ENCODE peak calls at places on chromosomes 6 and 20, in seven cellular contexts. One of them, this sample, is unnamed.

GRCh38 chr20:19887566-19888268 is 129.4 kb upstream of the NAA20 start:
- DNase-seq in mammary epithelial cell: no peak
- DNase-seq in glutamatergic neuron: no peak
- DNase-seq in adrenal gland: no peak
- DNase-seq in astrocyte: peak
- DNase-seq in AG10803: no peak
- DNase-seq in A673: no peak
- DNase-seq in this sample: no peak

GRCh38 chr20:709864-710761 is 34.5 kb upstream of the SCRT2 start:
- DNase-seq in mammary epithelial cell: no peak
- DNase-seq in glutamatergic neuron: peak
- DNase-seq in adrenal gland: no peak
- DNase-seq in astrocyte: no peak
- DNase-seq in AG10803: no peak
- DNase-seq in A673: no peak
- DNase-seq in this sample: no peak

GRCh38 chr20:46308258-46309157 is at the start of gene CDH22:
- DNase-seq in mammary epithelial cell: no peak
- DNase-seq in glutamatergic neuron: peak
- DNase-seq in adrenal gland: peak
- DNase-seq in astrocyte: peak
- DNase-seq in AG10803: peak
- DNase-seq in A673: peak
- DNase-seq in this sample: peak

GRCh38 chr20:3777726-3778629 is 3.3 kb downstream of the SPEF1 start:
- DNase-seq in mammary epithelial cell: peak
- DNase-seq in glutamatergic neuron: peak
- DNase-seq in adrenal gland: no peak
- DNase-seq in astrocyte: no peak
- DNase-seq in AG10803: peak
- DNase-seq in A673: peak
- DNase-seq in this sample: peak

GRCh38 chr6:169539176-169539897 is 162.5 kb downstream of the WDR27 start:
- DNase-seq in mammary epithelial cell: no peak
- DNase-seq in glutamatergic neuron: no peak
- DNase-seq in adrenal gland: no peak
- DNase-seq in astrocyte: peak
- DNase-seq in AG10803: no peak
- DNase-seq in A673: no peak
- DNase-seq in this sample: no peak

GRCh38 chr20:63475209-63475608 is 2.8 kb upstream of the KCNQ2 start:
- DNase-seq in mammary epithelial cell: peak
- DNase-seq in glutamatergic neuron: no peak
- DNase-seq in adrenal gland: no peak
- DNase-seq in astrocyte: peak
- DNase-seq in AG10803: peak
- DNase-seq in A673: peak
- DNase-seq in this sample: peak

GRCh38 chr20:59676126-59676876 is 72.0 kb downstream of the PHACTR3 start:
- DNase-seq in mammary epithelial cell: no peak
- DNase-seq in glutamatergic neuron: no peak
- DNase-seq in adrenal gland: no peak
- DNase-seq in astrocyte: no peak
- DNase-seq in AG10803: no peak
- DNase-seq in A673: no peak
- DNase-seq in this sample: no peak

GRCh38 chr6:83872386-83873118 is 13.1 kb downstream of the CYB5R4 start:
- DNase-seq in mammary epithelial cell: no peak
- DNase-seq in glutamatergic neuron: no peak
- DNase-seq in adrenal gland: no peak
- DNase-seq in astrocyte: no peak
- DNase-seq in AG10803: peak
- DNase-seq in A673: peak
- DNase-seq in this sample: no peak

GRCh38 chr20:32779500-32780215 is 17.5 kb downstream of the DNMT3B start:
- DNase-seq in mammary epithelial cell: no peak
- DNase-seq in glutamatergic neuron: peak
- DNase-seq in adrenal gland: no peak
- DNase-seq in astrocyte: no peak
- DNase-seq in AG10803: no peak
- DNase-seq in A673: no peak
- DNase-seq in this sample: no peak

GRCh38 chr20:45111799-45112471 is 3.0 kb downstream of the WFDC5 start:
- DNase-seq in mammary epithelial cell: no peak
- DNase-seq in glutamatergic neuron: no peak
- DNase-seq in adrenal gland: no peak
- DNase-seq in astrocyte: no peak
- DNase-seq in AG10803: no peak
- DNase-seq in A673: peak
- DNase-seq in this sample: no peak

GRCh38 chr6:39812853-39813533 is 20.8 kb downstream of the DAAM2 start:
- DNase-seq in mammary epithelial cell: no peak
- DNase-seq in glutamatergic neuron: no peak
- DNase-seq in adrenal gland: no peak
- DNase-seq in astrocyte: peak
- DNase-seq in AG10803: peak
- DNase-seq in A673: no peak
- DNase-seq in this sample: peak

GRCh38 chr6:42970859-42971612 is 7.9 kb downstream of the PEX6 start:
- DNase-seq in mammary epithelial cell: no peak
- DNase-seq in glutamatergic neuron: no peak
- DNase-seq in adrenal gland: no peak
- DNase-seq in astrocyte: peak
- DNase-seq in AG10803: no peak
- DNase-seq in A673: peak
- DNase-seq in this sample: peak

GRCh38 chr20:53980101-53980500 is 90.3 kb downstream of the BCAS1 start:
- DNase-seq in mammary epithelial cell: no peak
- DNase-seq in glutamatergic neuron: no peak
- DNase-seq in adrenal gland: no peak
- DNase-seq in astrocyte: no peak
- DNase-seq in AG10803: no peak
- DNase-seq in A673: no peak
- DNase-seq in this sample: no peak

GRCh38 chr6:157561037-157561790 is 180.2 kb downstream of the ZDHHC14 start:
- DNase-seq in mammary epithelial cell: no peak
- DNase-seq in glutamatergic neuron: no peak
- DNase-seq in adrenal gland: no peak
- DNase-seq in astrocyte: no peak
- DNase-seq in AG10803: no peak
- DNase-seq in A673: no peak
- DNase-seq in this sample: no peak

GRCh38 chr6:169398342-169399105 is 144.9 kb upstream of the THBS2 start:
- DNase-seq in mammary epithelial cell: peak
- DNase-seq in glutamatergic neuron: no peak
- DNase-seq in adrenal gland: no peak
- DNase-seq in astrocyte: no peak
- DNase-seq in AG10803: peak
- DNase-seq in A673: no peak
- DNase-seq in this sample: no peak

GRCh38 chr6:106973841-106974336 is 640 bp downstream of the CD24 start:
- DNase-seq in mammary epithelial cell: peak
- DNase-seq in glutamatergic neuron: no peak
- DNase-seq in adrenal gland: peak
- DNase-seq in astrocyte: no peak
- DNase-seq in AG10803: no peak
- DNase-seq in A673: no peak
- DNase-seq in this sample: no peak

GRCh38 chr6:4776493-4776966 is 326 bp downstream of the CDYL start:
- DNase-seq in mammary epithelial cell: no peak
- DNase-seq in glutamatergic neuron: peak
- DNase-seq in adrenal gland: peak
- DNase-seq in astrocyte: no peak
- DNase-seq in AG10803: no peak
- DNase-seq in A673: peak
- DNase-seq in this sample: no peak

GRCh38 chr6:7185561-7185960 is 77.8 kb downstream of the RREB1 start:
- DNase-seq in mammary epithelial cell: no peak
- DNase-seq in glutamatergic neuron: no peak
- DNase-seq in adrenal gland: no peak
- DNase-seq in astrocyte: no peak
- DNase-seq in AG10803: no peak
- DNase-seq in A673: no peak
- DNase-seq in this sample: no peak

GRCh38 chr6:17869010-17869752 is 118.3 kb downstream of the KIF13A start:
- DNase-seq in mammary epithelial cell: peak
- DNase-seq in glutamatergic neuron: no peak
- DNase-seq in adrenal gland: no peak
- DNase-seq in astrocyte: peak
- DNase-seq in AG10803: peak
- DNase-seq in A673: peak
- DNase-seq in this sample: peak

GRCh38 chr6:24738732-24739131 is 19.8 kb upstream of the C6orf62 start:
- DNase-seq in mammary epithelial cell: no peak
- DNase-seq in glutamatergic neuron: no peak
- DNase-seq in adrenal gland: no peak
- DNase-seq in astrocyte: no peak
- DNase-seq in AG10803: no peak
- DNase-seq in A673: no peak
- DNase-seq in this sample: no peak

GRCh38 chr20:24529032-24529431 is 59.6 kb downstream of the SYNDIG1 start:
- DNase-seq in mammary epithelial cell: no peak
- DNase-seq in glutamatergic neuron: no peak
- DNase-seq in adrenal gland: no peak
- DNase-seq in astrocyte: no peak
- DNase-seq in AG10803: no peak
- DNase-seq in A673: no peak
- DNase-seq in this sample: no peak

GRCh38 chr6:148989585-148989984 is 242.8 kb downstream of the UST start:
- DNase-seq in mammary epithelial cell: no peak
- DNase-seq in glutamatergic neuron: no peak
- DNase-seq in adrenal gland: no peak
- DNase-seq in astrocyte: no peak
- DNase-seq in AG10803: no peak
- DNase-seq in A673: no peak
- DNase-seq in this sample: no peak

GRCh38 chr6:131642565-131643261 is 5.6 kb downstream of the ENPP3 start:
- DNase-seq in mammary epithelial cell: no peak
- DNase-seq in glutamatergic neuron: no peak
- DNase-seq in adrenal gland: no peak
- DNase-seq in astrocyte: no peak
- DNase-seq in AG10803: no peak
- DNase-seq in A673: no peak
- DNase-seq in this sample: no peak
- TF ChIP-seq CTCF in mammary epithelial cell: no peak
- TF ChIP-seq CTCF in glutamatergic neuron: no peak
- TF ChIP-seq CTCF in adrenal gland: no peak
- TF ChIP-seq CTCF in astrocyte: no peak
- TF ChIP-seq CTCF in AG10803: no peak
- TF ChIP-seq CTCF in A673: no peak
- TF ChIP-seq CTCF in this sample: no peak

GRCh38 chr6:19472850-19473249 is 364.3 kb upstream of the ID4 start:
- DNase-seq in mammary epithelial cell: no peak
- DNase-seq in glutamatergic neuron: peak
- DNase-seq in adrenal gland: no peak
- DNase-seq in astrocyte: no peak
- DNase-seq in AG10803: no peak
- DNase-seq in A673: peak
- DNase-seq in this sample: no peak
- TF ChIP-seq CTCF in mammary epithelial cell: peak
- TF ChIP-seq CTCF in glutamatergic neuron: peak
- TF ChIP-seq CTCF in adrenal gland: no peak
- TF ChIP-seq CTCF in astrocyte: peak
- TF ChIP-seq CTCF in AG10803: peak
- TF ChIP-seq CTCF in A673: peak
- TF ChIP-seq CTCF in this sample: peak

DNA sequence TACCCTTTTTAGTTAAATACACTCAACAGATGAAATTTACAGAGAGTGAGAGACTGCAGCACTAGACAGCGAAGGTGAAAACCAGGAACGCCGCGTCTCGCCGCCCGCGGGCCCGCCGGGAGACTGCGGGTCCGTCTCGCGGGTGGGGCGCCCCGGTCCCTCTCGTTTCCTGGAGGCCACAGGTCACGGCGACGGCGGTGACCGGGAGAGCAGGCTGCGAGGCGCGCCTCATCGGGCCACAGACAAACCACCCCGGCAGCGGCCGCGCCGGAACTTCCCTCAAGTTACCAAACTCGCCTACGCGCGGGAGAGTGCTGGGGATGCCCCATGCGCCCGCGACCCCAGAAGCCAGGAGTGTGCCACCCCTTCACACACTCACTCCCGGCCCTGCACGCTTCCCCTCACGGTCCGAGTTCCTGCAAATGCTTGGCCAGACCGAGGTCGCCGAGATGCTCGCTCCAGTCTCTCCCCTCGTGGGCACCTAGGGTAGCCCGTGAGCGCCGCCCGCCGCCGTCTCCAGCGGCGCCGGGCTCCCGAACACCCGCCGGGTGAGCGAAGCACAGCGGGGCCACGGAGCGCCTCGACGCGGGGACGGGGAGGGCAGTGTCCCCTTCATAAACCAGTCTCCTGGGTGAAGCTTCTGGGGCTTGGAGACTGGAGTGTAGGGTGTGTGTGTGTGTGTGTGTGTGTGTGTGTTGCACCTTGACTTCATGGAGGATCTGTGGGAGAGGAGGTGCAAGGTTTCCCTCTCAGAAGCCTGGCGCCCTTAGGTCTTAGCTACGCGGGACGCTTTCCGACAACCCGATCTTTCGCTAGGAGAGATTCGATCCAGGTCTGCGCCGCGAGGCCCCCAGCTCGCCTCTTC is 1.4 kb downstream of the BACH2 start:
- DNase-seq in mammary epithelial cell: peak
- DNase-seq in glutamatergic neuron: peak
- DNase-seq in adrenal gland: no peak
- DNase-seq in astrocyte: no peak
- DNase-seq in AG10803: peak
- DNase-seq in A673: peak
- DNase-seq in this sample: no peak
- TF ChIP-seq CTCF in mammary epithelial cell: no peak
- TF ChIP-seq CTCF in glutamatergic neuron: no peak
- TF ChIP-seq CTCF in adrenal gland: no peak
- TF ChIP-seq CTCF in astrocyte: no peak
- TF ChIP-seq CTCF in AG10803: no peak
- TF ChIP-seq CTCF in A673: no peak
- TF ChIP-seq CTCF in this sample: no peak

DNA sequence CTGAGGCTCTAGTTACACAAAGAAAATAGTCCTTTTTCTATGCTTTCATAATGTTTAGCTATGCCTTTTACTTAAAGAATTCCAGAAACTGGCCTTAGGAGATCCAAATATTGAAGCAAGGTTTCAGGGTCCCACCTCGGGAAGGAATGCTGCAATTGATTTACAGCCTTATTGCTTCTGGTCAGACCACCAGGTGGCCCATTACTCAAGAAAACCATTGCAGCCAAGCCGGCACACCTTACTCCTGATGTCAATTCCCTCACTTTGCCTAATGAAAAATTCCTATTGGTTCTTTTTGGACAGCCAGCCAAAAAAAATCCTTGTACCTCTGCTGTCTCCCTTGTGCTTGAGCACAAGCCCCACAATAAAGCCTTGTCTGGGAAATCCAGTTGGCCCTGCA is 173.9 kb downstream of the LMBRD1 start:
- DNase-seq in mammary epithelial cell: no peak
- DNase-seq in glutamatergic neuron: no peak
- DNase-seq in adrenal gland: no peak
- DNase-seq in astrocyte: no peak
- DNase-seq in AG10803: no peak
- DNase-seq in A673: no peak
- DNase-seq in this sample: no peak
- TF ChIP-seq CTCF in mammary epithelial cell: no peak
- TF ChIP-seq CTCF in glutamatergic neuron: no peak
- TF ChIP-seq CTCF in adrenal gland: no peak
- TF ChIP-seq CTCF in astrocyte: no peak
- TF ChIP-seq CTCF in AG10803: no peak
- TF ChIP-seq CTCF in A673: no peak
- TF ChIP-seq CTCF in this sample: no peak

This sample was measured in HFFc6.